ENCODE peak calls at places on chromosomes 1 and 21, in seven cellular contexts. B is HCT116, Y is SK-N-SH, M is HepG2, X is GM12878, C is K562, K is H1. V is an unnamed sample.
A peak's percentile ranks its signal among the peaks of the same experiment; 100 is the strongest.

GRCh38 chr1:110780600-110781484 is 92.1 kb upstream of the CD53 start:
- DNase-seq in B (peak; percentile 74), Y (peak; percentile 69), M (peak; percentile 40), X (no peak), C (peak; percentile 88), K (peak; percentile 83), V (peak; percentile 85)

GRCh38 chr1:101293461-101294045 is 56.7 kb downstream of the S1PR1 start:
- DNase-seq in B (no peak), Y (no peak), M (no peak), X (peak; percentile 95), C (no peak), K (no peak), V (no peak)

GRCh38 chr1:178330153-178330552 is 166.6 kb downstream of the CLEC20A start:
- DNase-seq in B (no peak), Y (no peak), M (no peak), X (no peak), C (no peak), K (no peak), V (no peak)

GRCh38 chr1:151763990-151764389 is 694 bp upstream of the MRPL9 start:
- DNase-seq in B (no peak), Y (peak; percentile 40), M (no peak), X (no peak), C (peak; percentile 23), K (no peak), V (peak; percentile 52)

GRCh38 chr1:15628003-15628402 is 10.7 kb downstream of the DDI2 start:
- DNase-seq in B (no peak), Y (no peak), M (no peak), X (no peak), C (peak; percentile 63), K (no peak), V (no peak)

GRCh38 chr21:41506526-41507520 is 1.1 kb downstream of the TMPRSS2 start:
- DNase-seq in B (no peak), Y (no peak), M (no peak), X (no peak), C (no peak), K (peak; percentile 77), V (peak; percentile 55)

GRCh38 chr21:34157456-34158025 is 84.2 kb downstream of the MRPS6 start:
- DNase-seq in B (no peak), Y (no peak), M (no peak), X (no peak), C (no peak), K (no peak), V (no peak)

GRCh38 chr1:31099283-31100063 is 34.0 kb upstream of the PUM1 start:
- DNase-seq in B (no peak), Y (no peak), M (peak; percentile 71), X (no peak), C (no peak), K (no peak), V (no peak)

GRCh38 chr1:162878000-162878596 is 17.1 kb upstream of the CCDC190 start:
- DNase-seq in B (peak; percentile 68), Y (peak; percentile 33), M (peak; percentile 45), X (no peak), C (peak; percentile 67), K (peak; percentile 87), V (peak; percentile 84)

GRCh38 chr21:15066231-15066577 is 1.4 kb upstream of the NRIP1 start:
- DNase-seq in B (no peak), Y (no peak), M (no peak), X (no peak), C (no peak), K (no peak), V (no peak)

GRCh38 chr1:51910182-51910581 is 31.7 kb upstream of the NRDC start:
- DNase-seq in B (no peak), Y (no peak), M (no peak), X (no peak), C (no peak), K (no peak), V (no peak)

GRCh38 chr1:8006037-8006963 is 19.8 kb downstream of the ERRFI1 start:
- DNase-seq in B (no peak), Y (no peak), M (no peak), X (no peak), C (no peak), K (no peak), V (no peak)

GRCh38 chr21:38853421-38853919 is 47.7 kb downstream of the ETS2 start:
- DNase-seq in B (peak; percentile 64), Y (no peak), M (peak; percentile 30), X (no peak), C (peak; percentile 65), K (peak; percentile 37), V (peak; percentile 10)

GRCh38 chr1:15712158-15712557 is 23.9 kb upstream of the SLC25A34 start:
- DNase-seq in B (no peak), Y (no peak), M (no peak), X (no peak), C (no peak), K (no peak), V (no peak)

GRCh38 chr1:179034720-179035119 is 9.0 kb downstream of the FAM20B start:
- DNase-seq in B (no peak), Y (no peak), M (no peak), X (peak; percentile 77), C (no peak), K (no peak), V (no peak)

GRCh38 chr1:228029281-228029680 is 22.5 kb downstream of the WNT3A start:
- DNase-seq in B (no peak), Y (no peak), M (no peak), X (no peak), C (no peak), K (no peak), V (no peak)

GRCh38 chr1:149927056-149927534 is 508 bp downstream of the SF3B4 start:
- DNase-seq in B (no peak), Y (no peak), M (no peak), X (no peak), C (no peak), K (no peak), V (no peak)

GRCh38 chr1:242427519-242427918 is 97.0 kb downstream of the PLD5 start:
- DNase-seq in B (no peak), Y (peak; percentile 56), M (no peak), X (no peak), C (no peak), K (no peak), V (no peak)

GRCh38 chr1:235161685-235162327 is 756 bp upstream of the RBM34 start:
- DNase-seq in B (no peak), Y (no peak), M (no peak), X (no peak), C (peak; percentile 32), K (no peak), V (no peak)

GRCh38 chr1:93616996-93617669 is 64.5 kb downstream of the BCAR3 start:
- DNase-seq in B (no peak), Y (peak; percentile 68), M (peak; percentile 46), X (no peak), C (no peak), K (no peak), V (no peak)

GRCh38 chr21:27261676-27262075 is 294.8 kb upstream of the ADAMTS5 start:
- DNase-seq in B (no peak), Y (no peak), M (no peak), X (no peak), C (no peak), K (no peak), V (no peak)

GRCh38 chr1:115193429-115193828 is 104.1 kb upstream of the TSPAN2 start:
- DNase-seq in B (no peak), Y (no peak), M (no peak), X (no peak), C (no peak), K (no peak), V (no peak)

GRCh38 chr1:160342953-160343869 is at the start of the genes COPA and NCSTN:
- DNase-seq in B (peak; percentile 92), Y (peak; percentile 90), M (peak; percentile 93), X (peak; percentile 75), C (peak; percentile 97), K (peak; percentile 90), V (peak; percentile 76)

GRCh38 chr1:70966018-70966638 is 81.5 kb downstream of the PTGER3 start:
- DNase-seq in B (peak; percentile 10), Y (no peak), M (peak; percentile 10), X (no peak), C (peak; percentile 37), K (no peak), V (peak; percentile 40)

GRCh38 chr1:51624851-51625250 is 8.0 kb downstream of the OSBPL9 start:
- DNase-seq in B (no peak), Y (no peak), M (no peak), X (no peak), C (no peak), K (no peak), V (no peak)

GRCh38 chr21:28154121-28154520 is 838.6 kb downstream of the LTN1 start:
- DNase-seq in B (no peak), Y (no peak), M (no peak), X (no peak), C (no peak), K (no peak), V (no peak)

GRCh38 chr1:1924378-1924777 is 5.3 kb upstream of the TMEM52 start:
- DNase-seq in B (no peak), Y (peak; percentile 34), M (no peak), X (no peak), C (no peak), K (no peak), V (no peak)

GRCh38 chr1:203650012-203650836 is 23.6 kb downstream of the ATP2B4 start:
- DNase-seq in B (no peak), Y (peak; percentile 70), M (no peak), X (no peak), C (peak; percentile 93), K (peak; percentile 79), V (no peak)
- TF ChIP-seq JUND in B (no peak), Y (no peak), M (no peak), X (no peak), C (peak; percentile 97), K (peak; percentile 87), V (no peak)

DNA sequence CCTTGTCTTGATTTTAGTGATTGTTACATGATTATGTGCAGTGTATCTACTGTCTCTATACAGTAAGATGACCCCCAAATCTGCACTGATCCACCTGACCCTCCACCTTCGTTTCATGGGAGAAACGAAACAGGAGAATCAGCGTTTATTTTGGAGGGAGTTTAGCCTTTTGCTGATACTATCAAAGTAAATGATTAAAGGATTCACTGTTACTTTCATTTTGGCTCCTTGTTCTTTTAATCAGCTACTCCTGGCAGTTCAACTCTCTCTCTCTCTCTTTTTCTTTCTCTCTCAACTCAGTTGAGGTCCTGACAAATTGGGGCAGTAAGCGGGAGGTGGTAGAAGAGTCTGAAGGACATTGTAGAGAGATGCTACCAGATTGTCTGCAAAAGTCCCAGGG is 9.9 kb upstream of the OR6K3 start:
- DNase-seq in B (no peak), Y (no peak), M (no peak), X (no peak), C (no peak), K (no peak), V (no peak)
- TF ChIP-seq JUND in B (no peak), Y (no peak), M (no peak), X (no peak), C (no peak), K (no peak), V (no peak)

GRCh38 chr1:39795651-39796050 is 7.0 kb upstream of the BMP8B start:
- DNase-seq in B (no peak), Y (peak; percentile 4), M (no peak), X (no peak), C (no peak), K (no peak), V (no peak)
- TF ChIP-seq JUND in B (no peak), Y (no peak), M (no peak), X (no peak), C (no peak), K (no peak), V (no peak)

DNA sequence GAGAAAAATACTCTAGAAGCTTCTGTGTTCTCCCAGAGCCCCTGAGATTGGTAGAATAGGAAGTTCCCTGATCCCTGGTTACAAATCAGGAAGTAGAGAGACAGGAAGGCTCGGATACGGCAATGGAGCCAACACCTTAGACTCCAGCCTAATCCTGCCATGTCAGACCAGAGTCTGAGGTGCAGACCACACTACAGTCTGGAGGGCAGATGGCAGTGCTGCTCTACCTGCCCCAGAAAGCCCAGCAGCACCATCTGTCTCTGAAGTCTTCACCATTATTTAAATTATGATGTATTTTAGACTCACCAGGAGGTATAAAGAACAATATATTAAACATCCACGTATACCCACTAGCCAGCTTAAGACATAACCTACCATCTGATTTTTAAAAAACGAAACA is 93.0 kb downstream of the MTR start:
- DNase-seq in B (no peak), Y (no peak), M (no peak), X (no peak), C (no peak), K (no peak), V (no peak)
- TF ChIP-seq JUND in B (no peak), Y (no peak), M (no peak), X (no peak), C (no peak), K (no peak), V (no peak)